ENCODE peak calls at places on chromosomes 11 and 22, in four cellular contexts. C is keratinocyte, Y is aorta, A is prostate gland. W is an unnamed sample.
A peak's percentile ranks its signal among the peaks of the same experiment; 100 is the strongest.

GRCh38 chr11:72441647-72442267 is 7.4 kb upstream of the CLPB start:
- DNase-seq in C (no peak), Y (no peak), A (no peak), W (no peak)

GRCh38 chr11:7353100-7353499 is 101.4 kb downstream of the SYT9 start:
- DNase-seq in C (peak; percentile 5), Y (no peak), A (no peak), W (no peak)

GRCh38 chr11:111360150-111361043 is 18.7 kb downstream of the POU2AF1 start:
- DNase-seq in C (no peak), Y (no peak), A (no peak), W (peak; percentile 84)

GRCh38 chr11:11931461-11932055 is 76.9 kb downstream of the DKK3 start:
- DNase-seq in C (peak; percentile 4), Y (no peak), A (peak; percentile 12), W (no peak)

GRCh38 chr11:92702771-92703170 is 266.7 kb upstream of the MTNR1B start:
- DNase-seq in C (peak; percentile 56), Y (no peak), A (no peak), W (no peak)

GRCh38 chr22:50271519-50271970 is 1.4 kb upstream of the MAPK11 start:
- DNase-seq in C (no peak), Y (no peak), A (peak; percentile 45), W (peak; percentile 75)

GRCh38 chr11:113261709-113262475 is 52.5 kb upstream of the TTC12 start:
- DNase-seq in C (no peak), Y (no peak), A (no peak), W (no peak)

GRCh38 chr22:22999473-22999872 is 70.8 kb upstream of the GNAZ start:
- DNase-seq in C (no peak), Y (no peak), A (no peak), W (no peak)

GRCh38 chr22:24247564-24248344 is 2.9 kb upstream of the GGT5 start:
- DNase-seq in C (peak; percentile 13), Y (peak; percentile 95), A (peak; percentile 88), W (peak; percentile 78)

GRCh38 chr11:11279956-11280689 is 72.9 kb downstream of the CSNK2A3 start:
- DNase-seq in C (no peak), Y (no peak), A (no peak), W (peak; percentile 27)

GRCh38 chr11:72771507-72771906 is 19.3 kb upstream of the ARAP1 start:
- DNase-seq in C (no peak), Y (no peak), A (no peak), W (no peak)

GRCh38 chr11:68266121-68266891 is 5.5 kb downstream of the C11orf24 start:
- DNase-seq in C (no peak), Y (no peak), A (no peak), W (peak; percentile 41)

GRCh38 chr22:41360126-41360525 is 21.6 kb upstream of the TEF start:
- DNase-seq in C (no peak), Y (no peak), A (peak; percentile 27), W (no peak)

GRCh38 chr11:102583437-102583836 is 41.7 kb downstream of the MMP20 start:
- DNase-seq in C (no peak), Y (no peak), A (no peak), W (no peak)

GRCh38 chr11:35274909-35275807 is 136.2 kb downstream of the CD44 start:
- DNase-seq in C (no peak), Y (peak; percentile 82), A (peak; percentile 88), W (peak; percentile 79)

GRCh38 chr11:115518983-115519382 is 14.8 kb upstream of the CADM1 start:
- DNase-seq in C (no peak), Y (no peak), A (no peak), W (no peak)

GRCh38 chr22:40418366-40419201 is 48.2 kb downstream of the SGSM3 start:
- DNase-seq in C (no peak), Y (no peak), A (no peak), W (no peak)

GRCh38 chr11:77819921-77820564 is 479 bp downstream of the RSF1 start:
- DNase-seq in C (no peak), Y (peak; percentile 74), A (peak; percentile 26), W (peak; percentile 70)

GRCh38 chr11:114846040-114846791 is 167.9 kb downstream of the NXPE2 start:
- DNase-seq in C (no peak), Y (no peak), A (no peak), W (no peak)

GRCh38 chr11:116130122-116130521 is 625.9 kb upstream of the CADM1 start:
- DNase-seq in C (no peak), Y (no peak), A (no peak), W (no peak)

GRCh38 chr11:1707751-1708150 is 10.8 kb downstream of the KRTAP5-6 start:
- DNase-seq in C (no peak), Y (no peak), A (no peak), W (peak; percentile 1)

GRCh38 chr11:1703146-1703545 is 6.2 kb downstream of the KRTAP5-6 start:
- DNase-seq in C (no peak), Y (no peak), A (no peak), W (no peak)

GRCh38 chr11:1706634-1707400 is 9.8 kb downstream of the KRTAP5-6 start:
- DNase-seq in C (no peak), Y (no peak), A (no peak), W (peak; percentile 50)

GRCh38 chr11:1705121-1706052 is 8.4 kb downstream of the KRTAP5-6 start:
- DNase-seq in C (no peak), Y (no peak), A (peak; percentile 74), W (no peak)

DNA sequence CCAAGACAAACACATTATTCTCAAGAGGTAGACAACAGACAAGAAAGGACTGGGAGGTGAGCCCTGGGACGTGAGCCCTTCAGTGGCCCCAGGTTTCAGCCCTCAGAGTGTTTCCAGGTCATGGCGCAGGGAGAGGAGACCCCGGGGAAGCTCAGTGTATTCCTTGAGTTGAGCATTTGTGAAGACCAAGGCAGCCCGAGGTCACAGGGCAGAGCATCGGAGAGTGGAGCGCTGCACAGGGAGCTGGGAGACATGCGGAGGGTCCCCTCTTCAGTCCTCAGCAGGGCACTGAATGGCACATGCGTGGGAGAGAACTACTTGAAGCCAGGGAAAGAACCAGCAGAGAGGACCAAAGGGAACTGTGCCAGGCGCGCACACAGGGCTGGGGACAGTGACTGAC is 11.7 kb downstream of the KRTAP5-6 start:
- DNase-seq in C (no peak), Y (no peak), A (no peak), W (no peak)
- H3K4me1 ChIP-seq in C (peaks cover 8% of the 10 kb centered on the region), Y (no peaks in the 10 kb centered on the region), A (no peaks in the 10 kb centered on the region), W (no peaks in the 10 kb centered on the region)

GRCh38 chr11:2302280-2302843 is 549 bp downstream of the TSPAN32 start:
- DNase-seq in C (no peak), Y (no peak), A (no peak), W (no peak)
- H3K4me1 ChIP-seq in C (no peaks in the 10 kb centered on the region), Y (no peaks in the 10 kb centered on the region), A (no peaks in the 10 kb centered on the region), W (no peaks in the 10 kb centered on the region)

GRCh38 chr11:43988040-43988793 is 45.8 kb downstream of the C11orf96 start:
- DNase-seq in C (no peak), Y (no peak), A (no peak), W (no peak)

GRCh38 chr11:43985386-43985752 is 42.9 kb downstream of the C11orf96 start:
- DNase-seq in C (no peak), Y (no peak), A (no peak), W (no peak)

GRCh38 chr11:43986327-43986726 is 43.9 kb downstream of the C11orf96 start:
- DNase-seq in C (no peak), Y (no peak), A (no peak), W (no peak)

GRCh38 chr11:43987384-43988039 is 45.1 kb downstream of the C11orf96 start:
- DNase-seq in C (no peak), Y (peak; percentile 96), A (no peak), W (peak; percentile 95)

DNA sequence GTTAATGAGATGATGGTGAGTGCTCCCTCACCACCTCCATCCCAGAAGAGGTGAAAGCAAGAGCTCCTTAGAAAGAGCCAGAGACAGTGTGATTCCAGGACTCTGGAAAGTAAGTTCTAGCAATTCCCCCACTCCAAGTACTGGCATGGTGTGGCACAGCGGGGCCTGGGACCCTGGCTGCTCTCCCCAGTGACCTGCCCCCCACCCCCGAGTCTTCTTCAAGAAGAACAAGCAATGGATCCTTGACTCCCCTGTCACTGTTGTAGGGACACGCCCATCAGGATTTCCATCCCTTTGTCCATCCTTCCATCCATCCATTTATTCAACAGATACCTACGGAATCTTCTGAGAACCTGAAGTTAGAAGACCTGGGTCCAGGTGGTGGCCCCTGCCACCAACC is 44.4 kb downstream of the C11orf96 start:
- DNase-seq in C (no peak), Y (no peak), A (no peak), W (no peak)
- H3K4me1 ChIP-seq in C (no peaks in the 10 kb centered on the region), Y (no peaks in the 10 kb centered on the region), A (no peaks in the 10 kb centered on the region), W (peaks cover 5% of the 10 kb centered on the region)

GRCh38 chr11:94792453-94792852 is 24.3 kb downstream of the AMOTL1 start:
- DNase-seq in C (no peak), Y (no peak), A (no peak), W (no peak)
- H3K4me1 ChIP-seq in C (peaks cover 52% of the 10 kb centered on the region), Y (peaks cover 29% of the 10 kb centered on the region), A (peaks cover 7% of the 10 kb centered on the region), W (peaks cover 3% of the 10 kb centered on the region)

GRCh38 chr11:124748100-124748418 is 4.0 kb downstream of the VSIG2 start:
- DNase-seq in C (no peak), Y (no peak), A (no peak), W (no peak)

GRCh38 chr11:124748481-124749338 is 3.3 kb downstream of the VSIG2 start:
- DNase-seq in C (no peak), Y (no peak), A (no peak), W (no peak)

GRCh38 chr11:124751391-124751740 is 689 bp downstream of the VSIG2 start:
- DNase-seq in C (no peak), Y (no peak), A (no peak), W (no peak)

GRCh38 chr11:124751741-124752470 is at the start of gene VSIG2:
- DNase-seq in C (no peak), Y (no peak), A (no peak), W (peak; percentile 72)

GRCh38 chr11:124749920-124750319 is 2.1 kb downstream of the VSIG2 start:
- DNase-seq in C (no peak), Y (no peak), A (no peak), W (no peak)
- H3K4me1 ChIP-seq in C (peaks cover 8% of the 10 kb centered on the region), Y (no peaks in the 10 kb centered on the region), A (no peaks in the 10 kb centered on the region), W (no peaks in the 10 kb centered on the region)

GRCh38 chr11:125583496-125583895 is 9.2 kb upstream of the STT3A start:
- DNase-seq in C (no peak), Y (no peak), A (no peak), W (no peak)

GRCh38 chr11:125587480-125587879 is 5.2 kb upstream of the STT3A start:
- DNase-seq in C (no peak), Y (no peak), A (no peak), W (no peak)

GRCh38 chr11:125586618-125587017 is 6.0 kb upstream of the STT3A start:
- DNase-seq in C (no peak), Y (no peak), A (no peak), W (no peak)

GRCh38 chr11:125588505-125588904 is 4.1 kb upstream of the STT3A start:
- DNase-seq in C (no peak), Y (no peak), A (no peak), W (no peak)

GRCh38 chr11:125585486-125585885 is 7.2 kb upstream of the STT3A start:
- DNase-seq in C (no peak), Y (no peak), A (no peak), W (no peak)
- H3K4me1 ChIP-seq in C (peaks cover 8% of the 10 kb centered on the region), Y (no peaks in the 10 kb centered on the region), A (no peaks in the 10 kb centered on the region), W (no peaks in the 10 kb centered on the region)

GRCh38 chr22:27197071-27197470 is 539.7 kb downstream of the MIAT start:
- DNase-seq in C (no peak), Y (no peak), A (no peak), W (no peak)
- H3K4me1 ChIP-seq in C (peaks cover 13% of the 10 kb centered on the region), Y (no peaks in the 10 kb centered on the region), A (no peaks in the 10 kb centered on the region), W (no peaks in the 10 kb centered on the region)